ENCODE peak calls at places on chromosomes 16 and 17, in four cellular contexts. One of them, this sample, is unnamed.

GRCh38 chr17:32834104-32834503 is 42.8 kb downstream of the MYO1D start:
- DNase-seq in gastrocnemius medialis: no peak
- DNase-seq in IMR-90: no peak
- DNase-seq in tibial nerve: no peak
- DNase-seq in this sample: no peak

GRCh38 chr16:3577302-3577752 is at the start of gene NLRC3:
- DNase-seq in tibial nerve: no peak
- DNase-seq in gastrocnemius medialis: no peak
- DNase-seq in IMR-90: no peak
- DNase-seq in this sample: no peak

GRCh38 chr17:33778505-33779398 is 476.3 kb upstream of the CCL2 start:
- DNase-seq in gastrocnemius medialis: peak
- DNase-seq in tibial nerve: peak
- DNase-seq in IMR-90: peak
- DNase-seq in this sample: peak

GRCh38 chr17:3030096-3030495 is 33.3 kb downstream of the OR1D5 start:
- DNase-seq in gastrocnemius medialis: no peak
- DNase-seq in tibial nerve: no peak
- DNase-seq in IMR-90: peak
- DNase-seq in this sample: no peak

GRCh38 chr16:65884018-65884417 is 482.5 kb upstream of the CDH5 start:
- DNase-seq in IMR-90: peak
- DNase-seq in tibial nerve: no peak
- DNase-seq in gastrocnemius medialis: no peak
- DNase-seq in this sample: no peak

GRCh38 chr16:86834451-86835035 is 256.2 kb downstream of the FOXL1 start:
- DNase-seq in gastrocnemius medialis: no peak
- DNase-seq in IMR-90: peak
- DNase-seq in tibial nerve: no peak
- DNase-seq in this sample: no peak

GRCh38 chr17:62722625-62723024 is 85.5 kb downstream of the MARCHF10 start:
- DNase-seq in tibial nerve: no peak
- DNase-seq in IMR-90: peak
- DNase-seq in gastrocnemius medialis: no peak
- DNase-seq in this sample: no peak

GRCh38 chr17:75589919-75590303 is 2.3 kb downstream of the MYO15B start:
- DNase-seq in tibial nerve: no peak
- DNase-seq in gastrocnemius medialis: no peak
- DNase-seq in IMR-90: no peak
- DNase-seq in this sample: peak

GRCh38 chr17:56735842-56736241 is 97.9 kb downstream of the C17orf67 start:
- DNase-seq in IMR-90: no peak
- DNase-seq in gastrocnemius medialis: no peak
- DNase-seq in tibial nerve: no peak
- DNase-seq in this sample: no peak

GRCh38 chr17:9969301-9969935 is 64.3 kb upstream of the RCVRN start:
- DNase-seq in tibial nerve: no peak
- DNase-seq in IMR-90: no peak
- DNase-seq in gastrocnemius medialis: no peak
- DNase-seq in this sample: no peak

GRCh38 chr17:19271751-19272357 is 34.7 kb downstream of the EPN2 start:
- DNase-seq in IMR-90: peak
- DNase-seq in tibial nerve: no peak
- DNase-seq in gastrocnemius medialis: no peak
- DNase-seq in this sample: no peak

GRCh38 chr16:1283296-1283695 is 26.1 kb upstream of the UBE2I start:
- DNase-seq in gastrocnemius medialis: no peak
- DNase-seq in tibial nerve: no peak
- DNase-seq in IMR-90: no peak
- DNase-seq in this sample: no peak

GRCh38 chr16:89646906-89647305 is 10.6 kb downstream of the CHMP1A start:
- DNase-seq in gastrocnemius medialis: no peak
- DNase-seq in IMR-90: no peak
- DNase-seq in tibial nerve: no peak
- DNase-seq in this sample: no peak

GRCh38 chr17:2222901-2223616 is 80.5 kb downstream of the SMG6 start:
- DNase-seq in gastrocnemius medialis: peak
- DNase-seq in tibial nerve: peak
- DNase-seq in IMR-90: peak
- DNase-seq in this sample: no peak

GRCh38 chr17:17321356-17322025 is 18.3 kb downstream of the NT5M start:
- DNase-seq in tibial nerve: no peak
- DNase-seq in gastrocnemius medialis: no peak
- DNase-seq in IMR-90: no peak
- DNase-seq in this sample: no peak

GRCh38 chr17:2178798-2179505 is 124.0 kb downstream of the HIC1 start:
- DNase-seq in IMR-90: no peak
- DNase-seq in gastrocnemius medialis: peak
- DNase-seq in tibial nerve: no peak
- DNase-seq in this sample: no peak

GRCh38 chr16:57377080-57377841 is 5.0 kb downstream of the CX3CL1 start:
- DNase-seq in IMR-90: peak
- DNase-seq in tibial nerve: no peak
- DNase-seq in gastrocnemius medialis: no peak
- DNase-seq in this sample: no peak

GRCh38 chr16:9119795-9120194 is 28.4 kb downstream of the HAPSTR1 start:
- DNase-seq in tibial nerve: no peak
- DNase-seq in gastrocnemius medialis: no peak
- DNase-seq in IMR-90: peak
- DNase-seq in this sample: no peak

GRCh38 chr17:80997471-80998387 is 6.1 kb downstream of the CHMP6 start:
- DNase-seq in gastrocnemius medialis: no peak
- DNase-seq in tibial nerve: no peak
- DNase-seq in IMR-90: no peak
- DNase-seq in this sample: no peak

GRCh38 chr17:42525221-42525620 is 10.8 kb upstream of the NAGLU start:
- DNase-seq in tibial nerve: no peak
- DNase-seq in gastrocnemius medialis: no peak
- DNase-seq in IMR-90: peak
- DNase-seq in this sample: no peak

GRCh38 chr17:8268550-8269298 is 19.6 kb downstream of the PFAS start:
- DNase-seq in IMR-90: no peak
- DNase-seq in gastrocnemius medialis: no peak
- DNase-seq in tibial nerve: no peak
- DNase-seq in this sample: no peak

GRCh38 chr17:8266648-8267479 is 17.8 kb downstream of the PFAS start:
- DNase-seq in IMR-90: no peak
- DNase-seq in gastrocnemius medialis: no peak
- DNase-seq in tibial nerve: no peak
- DNase-seq in this sample: no peak

GRCh38 chr17:8267480-8268147 is 18.5 kb downstream of the PFAS start:
- DNase-seq in gastrocnemius medialis: no peak
- DNase-seq in IMR-90: no peak
- DNase-seq in tibial nerve: no peak
- DNase-seq in this sample: no peak

GRCh38 chr17:8264320-8264719 is 15.2 kb downstream of the PFAS start:
- DNase-seq in tibial nerve: no peak
- DNase-seq in gastrocnemius medialis: no peak
- DNase-seq in IMR-90: no peak
- DNase-seq in this sample: no peak

GRCh38 chr17:8264836-8265542 is 15.9 kb downstream of the PFAS start:
- DNase-seq in IMR-90: no peak
- DNase-seq in tibial nerve: no peak
- DNase-seq in gastrocnemius medialis: no peak
- DNase-seq in this sample: no peak
- TF ChIP-seq POLR2A in IMR-90: no peak
- TF ChIP-seq POLR2A in tibial nerve: no peak
- TF ChIP-seq POLR2A in gastrocnemius medialis: no peak
- TF ChIP-seq POLR2A in this sample: no peak

GRCh38 chr17:45146166-45146565 is 2.1 kb upstream of the HEXIM1 start:
- DNase-seq in IMR-90: no peak
- DNase-seq in gastrocnemius medialis: no peak
- DNase-seq in tibial nerve: no peak
- DNase-seq in this sample: no peak

GRCh38 chr17:45146616-45147101 is 1.6 kb upstream of the HEXIM1 start:
- DNase-seq in IMR-90: peak
- DNase-seq in gastrocnemius medialis: peak
- DNase-seq in tibial nerve: no peak
- DNase-seq in this sample: peak

GRCh38 chr17:45148183-45149036 is at the start of gene HEXIM1:
- DNase-seq in tibial nerve: peak
- DNase-seq in IMR-90: peak
- DNase-seq in gastrocnemius medialis: peak
- DNase-seq in this sample: peak

GRCh38 chr17:45147581-45148182 is 593 bp upstream of the HEXIM1 start:
- DNase-seq in tibial nerve: peak
- DNase-seq in IMR-90: peak
- DNase-seq in gastrocnemius medialis: peak
- DNase-seq in this sample: peak

DNA sequence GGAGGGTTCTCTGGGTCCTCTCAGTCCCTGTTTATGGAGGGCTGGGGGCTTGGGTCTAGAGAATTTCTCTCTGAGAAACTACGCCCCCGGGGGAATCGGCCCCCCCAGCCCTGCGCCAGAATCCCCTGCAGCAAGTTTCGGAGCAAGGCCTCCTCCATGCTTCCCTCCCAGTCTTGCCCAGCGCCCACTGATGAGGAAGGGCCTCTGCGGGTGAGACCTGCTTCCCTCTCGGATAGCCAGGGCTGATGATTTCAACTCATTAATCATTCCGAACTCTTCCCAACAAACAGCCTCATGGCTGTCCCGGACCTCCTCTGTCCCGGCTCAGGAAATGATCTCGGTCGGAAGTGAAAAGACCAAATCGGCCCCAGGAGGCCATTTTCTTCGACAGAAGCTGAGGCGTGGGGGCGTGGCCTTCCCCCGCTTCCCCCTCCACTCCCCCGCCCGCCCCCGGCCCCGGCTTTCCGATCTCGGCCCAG is 1.1 kb upstream of the HEXIM1 start:
- DNase-seq in tibial nerve: peak
- DNase-seq in gastrocnemius medialis: peak
- DNase-seq in IMR-90: peak
- DNase-seq in this sample: no peak
- TF ChIP-seq POLR2A in tibial nerve: no peak
- TF ChIP-seq POLR2A in gastrocnemius medialis: no peak
- TF ChIP-seq POLR2A in IMR-90: no peak
- TF ChIP-seq POLR2A in this sample: no peak

GRCh38 chr17:77346765-77347164 is 206.0 kb downstream of the SEC14L1 start:
- DNase-seq in gastrocnemius medialis: no peak
- DNase-seq in IMR-90: no peak
- DNase-seq in tibial nerve: no peak
- DNase-seq in this sample: no peak

GRCh38 chr17:77344038-77344437 is 203.3 kb downstream of the SEC14L1 start:
- DNase-seq in IMR-90: no peak
- DNase-seq in tibial nerve: no peak
- DNase-seq in gastrocnemius medialis: no peak
- DNase-seq in this sample: no peak

GRCh38 chr17:77345260-77345910 is 204.6 kb downstream of the SEC14L1 start:
- DNase-seq in tibial nerve: peak
- DNase-seq in IMR-90: no peak
- DNase-seq in gastrocnemius medialis: no peak
- DNase-seq in this sample: peak

GRCh38 chr17:77347544-77347943 is 206.8 kb downstream of the SEC14L1 start:
- DNase-seq in IMR-90: no peak
- DNase-seq in tibial nerve: no peak
- DNase-seq in gastrocnemius medialis: no peak
- DNase-seq in this sample: no peak

DNA sequence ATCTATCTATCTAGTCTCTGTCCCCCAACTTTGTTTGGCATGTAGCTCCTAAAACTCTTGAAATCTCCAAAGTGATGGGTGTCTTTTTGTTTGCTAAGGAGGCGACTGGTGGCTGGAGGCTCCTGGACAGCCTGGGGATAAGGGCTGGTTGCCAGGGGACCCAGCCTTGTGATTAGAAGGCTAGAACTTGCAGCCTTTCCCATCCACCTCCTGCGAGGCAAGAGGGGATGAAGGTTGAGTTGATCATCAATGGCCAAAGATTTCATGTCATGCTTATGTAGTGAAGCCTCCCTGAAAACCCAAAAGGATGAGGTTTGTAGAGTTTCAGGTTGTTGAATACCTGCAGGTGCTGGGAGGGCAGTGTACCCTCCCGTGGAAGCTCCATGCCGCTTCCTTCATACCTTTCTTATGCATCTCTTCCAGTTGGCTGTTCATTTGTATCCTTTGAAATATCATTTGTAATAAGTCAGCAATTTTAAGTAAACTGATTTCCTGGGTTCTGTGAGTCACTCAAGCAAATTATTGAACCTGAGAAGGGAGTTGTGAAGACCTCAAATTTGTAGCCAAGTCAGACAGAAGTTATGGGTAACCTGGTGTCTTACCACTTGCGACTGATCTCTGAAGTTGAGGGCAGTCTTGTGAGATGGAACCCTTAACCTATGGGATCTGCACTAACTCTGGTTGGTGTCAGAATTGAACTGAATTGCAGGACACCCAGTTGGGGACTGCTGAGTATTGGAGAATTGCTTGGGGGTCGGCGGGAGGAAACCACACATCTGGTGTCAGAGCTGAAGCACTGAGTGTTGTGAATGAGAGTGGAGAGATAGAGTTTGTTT is 202.5 kb downstream of the SEC14L1 start:
- DNase-seq in gastrocnemius medialis: no peak
- DNase-seq in tibial nerve: peak
- DNase-seq in IMR-90: no peak
- DNase-seq in this sample: no peak
- TF ChIP-seq POLR2A in gastrocnemius medialis: no peak
- TF ChIP-seq POLR2A in tibial nerve: no peak
- TF ChIP-seq POLR2A in IMR-90: no peak
- TF ChIP-seq POLR2A in this sample: no peak

GRCh38 chr17:39455919-39456318 is 4.9 kb upstream of the MED1 start:
- DNase-seq in tibial nerve: no peak
- DNase-seq in gastrocnemius medialis: no peak
- DNase-seq in IMR-90: no peak
- DNase-seq in this sample: no peak

GRCh38 chr17:39461911-39462641 is 790 bp downstream of the CDK12 start:
- DNase-seq in gastrocnemius medialis: no peak
- DNase-seq in tibial nerve: no peak
- DNase-seq in IMR-90: peak
- DNase-seq in this sample: no peak

GRCh38 chr17:39462644-39463375 is 1.5 kb downstream of the CDK12 start:
- DNase-seq in gastrocnemius medialis: no peak
- DNase-seq in IMR-90: peak
- DNase-seq in tibial nerve: no peak
- DNase-seq in this sample: peak

DNA sequence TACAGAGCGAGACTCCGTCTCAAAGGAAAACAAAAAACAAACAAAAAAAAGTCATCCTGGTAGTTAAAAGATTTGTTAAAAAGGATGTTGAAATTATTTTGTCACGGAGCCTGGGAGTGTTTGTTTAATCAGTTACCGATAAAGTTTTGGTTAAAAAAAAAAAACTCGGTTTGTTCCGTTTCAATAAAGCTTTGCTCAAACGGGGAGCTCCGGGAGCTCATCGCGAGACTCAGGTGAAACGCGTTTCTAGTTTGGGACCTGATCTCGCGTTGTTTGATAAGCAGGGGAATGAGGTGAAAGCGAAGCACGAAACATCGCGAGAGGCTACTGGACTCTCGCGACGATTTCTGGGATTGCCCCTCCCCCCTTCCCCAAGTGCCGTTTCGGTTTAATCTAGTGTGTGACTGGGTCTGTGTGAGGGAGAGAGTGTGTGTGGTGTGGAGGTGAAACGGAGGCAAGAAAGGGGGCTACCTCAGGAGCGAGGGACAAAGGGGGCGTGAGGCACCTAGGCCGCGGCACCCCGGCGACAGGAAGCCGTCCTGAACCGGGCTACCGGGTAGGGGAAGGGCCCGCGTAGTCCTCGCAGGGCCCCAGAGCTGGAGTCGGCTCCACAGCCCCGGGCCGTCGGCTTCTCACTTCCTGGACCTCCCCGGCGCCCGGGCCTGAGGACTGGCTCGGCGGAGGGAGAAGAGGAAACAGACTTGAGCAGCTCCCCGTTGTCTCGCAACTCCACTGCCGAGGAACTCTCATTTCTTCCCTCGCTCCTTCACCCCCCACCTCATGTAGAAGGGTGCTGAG is at the start of gene CDK12:
- DNase-seq in IMR-90: peak
- DNase-seq in gastrocnemius medialis: peak
- DNase-seq in tibial nerve: peak
- DNase-seq in this sample: peak
- TF ChIP-seq POLR2A in IMR-90: peak
- TF ChIP-seq POLR2A in gastrocnemius medialis: peak
- TF ChIP-seq POLR2A in tibial nerve: peak
- TF ChIP-seq POLR2A in this sample: peak

This sample was measured in thyroid gland.